ENCODE peak calls at places on chromosomes 1 and 21, in ten cellular contexts. R, U, Y, P, I, H, B, Z, X and T are unnamed samples.

GRCh38 chr1:94535879-94536278 is 5.7 kb downstream of the F3 start:
- DNase-seq in I (no peak), R (no peak), U (no peak), H (no peak), X (no peak), Z (no peak), Y (no peak), B (no peak), P (no peak), T (no peak)

GRCh38 chr1:38004284-38005101 is 821 bp downstream of the FHL3 start:
- DNase-seq in Y (no peak), X (peak), H (no peak), P (peak), U (no peak), Z (peak), R (no peak), B (no peak), I (no peak), T (peak)

GRCh38 chr1:39189592-39190041 is 14.9 kb upstream of the MACF1 start:
- DNase-seq in X (no peak), H (no peak), R (no peak), I (no peak), U (no peak), B (no peak), Y (no peak), P (peak), Z (no peak), T (no peak)

GRCh38 chr1:223704921-223705878 is 7.1 kb upstream of the CAPN2 start:
- DNase-seq in B (no peak), H (no peak), U (no peak), Z (no peak), I (no peak), R (no peak), X (peak), Y (no peak), P (peak), T (peak)

GRCh38 chr1:14848203-14848602 is 249.7 kb downstream of the KAZN start:
- DNase-seq in Y (no peak), H (no peak), I (no peak), U (no peak), Z (no peak), X (no peak), R (no peak), B (no peak), P (no peak), T (no peak)

GRCh38 chr1:158188618-158189017 is 7.9 kb downstream of the CD1D start:
- DNase-seq in Y (no peak), Z (no peak), B (no peak), I (no peak), H (no peak), R (no peak), X (no peak), P (no peak), U (no peak), T (no peak)

GRCh38 chr1:29513357-29513756 is 277.0 kb downstream of the PTPRU start:
- DNase-seq in I (peak), P (peak), Z (peak), R (peak), X (peak), B (no peak), H (peak), U (peak), Y (peak), T (peak)

GRCh38 chr21:36260030-36260787 is 59.8 kb upstream of the MORC3 start:
- DNase-seq in R (no peak), U (no peak), Y (peak), X (peak), P (peak), I (peak), B (no peak), Z (no peak), H (no peak), T (peak)

GRCh38 chr21:38683222-38683621 is 122.5 kb upstream of the ETS2 start:
- DNase-seq in H (no peak), Y (no peak), R (no peak), B (no peak), X (no peak), U (no peak), I (no peak), P (peak), Z (no peak), T (peak)

GRCh38 chr21:45995686-45996179 is 14.2 kb downstream of the COL6A1 start:
- DNase-seq in U (no peak), X (peak), Y (peak), Z (no peak), P (no peak), I (peak), B (peak), R (peak), H (peak), T (peak)

GRCh38 chr1:10368194-10368593 is 30.7 kb upstream of the PGD start:
- DNase-seq in Y (no peak), H (no peak), X (no peak), B (no peak), U (no peak), I (no peak), R (no peak), Z (no peak), P (no peak), T (no peak)

GRCh38 chr21:20459838-20460237 is 538.4 kb upstream of the NCAM2 start:
- DNase-seq in Y (no peak), X (no peak), P (no peak), U (no peak), I (no peak), B (no peak), R (no peak), Z (no peak), H (no peak), T (peak)

GRCh38 chr1:225425211-225425786 is 2.5 kb downstream of the LBR start:
- DNase-seq in R (no peak), Z (no peak), U (no peak), P (peak), Y (no peak), X (peak), H (no peak), I (no peak), B (no peak), T (peak)

GRCh38 chr1:21667348-21668231 is 1.6 kb downstream of the RAP1GAP start:
- DNase-seq in P (no peak), R (no peak), U (no peak), B (no peak), I (no peak), X (no peak), Y (no peak), H (no peak), Z (no peak), T (no peak)

GRCh38 chr1:6220236-6220635 is 14.3 kb downstream of the RNF207 start:
- DNase-seq in P (no peak), X (peak), I (no peak), H (no peak), B (no peak), R (no peak), Y (no peak), U (no peak), Z (no peak), T (peak)

GRCh38 chr1:75615664-75616435 is 4.9 kb upstream of the SLC44A5 start:
- DNase-seq in H (peak), X (no peak), Y (peak), Z (peak), B (peak), I (peak), U (peak), P (peak), R (peak), T (peak)

GRCh38 chr21:26169061-26169610 is 1.4 kb downstream of the APP start:
- DNase-seq in H (peak), Z (peak), R (peak), B (peak), P (peak), U (no peak), Y (peak), X (peak), I (peak), T (peak)

GRCh38 chr21:39658066-39658465 is 45.3 kb downstream of the B3GALT5 start:
- DNase-seq in H (no peak), Y (no peak), X (no peak), I (no peak), P (no peak), R (no peak), U (no peak), B (no peak), Z (no peak), T (no peak)

GRCh38 chr21:42063206-42063577 is 7.9 kb upstream of the UMODL1 start:
- DNase-seq in Y (no peak), P (no peak), Z (no peak), X (no peak), B (no peak), U (no peak), R (no peak), H (no peak), I (peak), T (no peak)

GRCh38 chr1:32329931-32330466 is 6.0 kb downstream of the MARCKSL1 start:
- DNase-seq in I (no peak), Z (no peak), U (no peak), P (no peak), Y (no peak), B (no peak), R (no peak), H (no peak), X (no peak), T (no peak)

GRCh38 chr1:20390589-20391331 is 95.2 kb downstream of the CAMK2N1 start:
- DNase-seq in I (no peak), X (no peak), R (no peak), B (no peak), P (peak), Z (no peak), H (no peak), Y (no peak), U (no peak), T (peak)

GRCh38 chr1:5348732-5349465 is 643.3 kb downstream of the NPHP4 start:
- DNase-seq in U (no peak), B (no peak), I (no peak), Y (no peak), Z (no peak), R (no peak), H (no peak), X (no peak), P (no peak), T (no peak)

GRCh38 chr21:38228115-38228514 is 28.7 kb upstream of the KCNJ15 start:
- DNase-seq in Z (no peak), Y (no peak), X (no peak), H (no peak), R (peak), U (no peak), P (no peak), I (no peak), B (no peak), T (no peak)

GRCh38 chr1:153490272-153491051 is 30.0 kb upstream of the S100A7 start:
- DNase-seq in Y (no peak), I (peak), X (peak), U (no peak), H (peak), R (no peak), Z (no peak), P (peak), B (peak), T (peak)

GRCh38 chr1:172654535-172654934 is 4.4 kb upstream of the FASLG start:
- DNase-seq in P (peak), Z (no peak), R (no peak), B (no peak), I (no peak), Y (no peak), U (no peak), X (no peak), H (no peak), T (peak)

GRCh38 chr1:210568631-210569030 is 239.9 kb downstream of the HHAT start:
- DNase-seq in Y (no peak), B (no peak), R (no peak), I (no peak), H (no peak), U (no peak), P (no peak), X (no peak), Z (no peak), T (no peak)

GRCh38 chr21:39048064-39048463 is 135.2 kb downstream of the PSMG1 start:
- DNase-seq in P (peak), Y (peak), R (peak), I (no peak), U (peak), Z (peak), H (no peak), B (no peak), X (peak), T (peak)

GRCh38 chr1:22418852-22419480 is 32.7 kb upstream of the ZBTB40 start:
- DNase-seq in R (no peak), X (no peak), Z (no peak), U (no peak), Y (no peak), P (peak), H (no peak), I (no peak), B (no peak), T (no peak)

GRCh38 chr1:108201682-108202081 is 1.5 kb upstream of the SLC25A24 start:
- DNase-seq in Y (no peak), I (no peak), U (no peak), Z (no peak), R (no peak), P (no peak), H (no peak), X (no peak), B (no peak), T (no peak)

GRCh38 chr1:108199781-108200626 is at the start of gene SLC25A24:
- DNase-seq in R (peak), I (peak), H (peak), P (peak), Z (peak), Y (peak), B (peak), X (peak), U (peak), T (peak)

GRCh38 chr1:108199231-108199657 is 899 bp downstream of the SLC25A24 start:
- DNase-seq in R (no peak), H (no peak), Z (no peak), X (peak), P (peak), B (no peak), U (no peak), I (no peak), Y (peak), T (peak)

GRCh38 chr1:108200627-108201106 is 524 bp upstream of the SLC25A24 start:
- DNase-seq in I (peak), B (peak), X (peak), H (no peak), R (no peak), U (no peak), P (peak), Z (peak), Y (peak), T (peak)
- TF ChIP-seq CTCF in I (peak), B (no peak), X (peak), H (peak), R (peak), U (no peak), P (peak), Z (no peak), Y (no peak), T (no peak)

DNA sequence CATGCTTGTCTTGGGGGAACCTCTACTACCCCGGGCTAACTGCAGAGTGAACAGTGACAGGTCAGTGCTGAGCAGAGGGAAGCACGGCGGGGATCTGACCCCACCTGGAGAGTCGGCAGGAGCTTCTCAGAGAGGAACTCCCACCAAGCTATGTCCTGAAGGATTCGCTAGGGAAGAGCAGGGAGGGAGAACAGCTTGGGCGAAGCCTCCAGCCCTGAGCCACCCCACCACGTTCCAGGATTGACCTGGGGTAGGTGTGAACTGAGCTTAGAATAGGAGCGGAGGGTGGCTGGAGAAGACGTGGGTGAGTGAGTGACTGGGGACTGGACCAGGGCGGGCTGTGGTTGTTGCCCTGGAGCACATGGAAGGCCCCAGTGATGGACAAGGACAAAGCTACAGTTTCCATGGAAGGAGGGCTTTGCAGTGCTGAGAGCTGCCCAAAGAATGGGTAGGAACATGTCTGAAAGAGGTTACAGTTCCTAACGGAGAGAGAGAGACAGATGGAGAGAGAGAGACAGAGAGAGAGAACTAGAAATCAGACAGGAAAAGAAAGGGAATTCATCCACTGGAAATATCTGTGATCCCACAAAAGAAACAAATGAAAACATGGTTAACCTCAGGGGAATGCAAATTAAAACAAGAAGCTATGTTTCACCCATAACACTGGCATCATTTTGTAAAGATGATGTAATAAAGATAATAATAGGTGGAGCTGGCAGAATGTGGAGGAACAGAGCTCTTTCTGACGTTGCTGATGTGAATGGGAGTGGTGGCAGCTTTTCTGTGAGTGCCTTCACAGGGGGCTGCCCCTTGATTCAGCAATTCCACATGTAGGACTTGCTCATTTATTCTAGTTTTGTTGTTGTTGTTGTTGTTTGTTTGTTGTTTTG is 17.2 kb downstream of the BSND start:
- DNase-seq in X (no peak), R (no peak), B (no peak), I (no peak), U (no peak), P (peak), Z (no peak), Y (no peak), H (no peak), T (no peak)
- TF ChIP-seq CTCF in X (no peak), R (no peak), B (no peak), I (no peak), U (no peak), P (no peak), Z (no peak), Y (no peak), H (no peak), T (no peak)

GRCh38 chr1:116375165-116375883 is 2.3 kb downstream of the ATP1A1 start:
- DNase-seq in R (no peak), B (no peak), P (peak), Z (no peak), I (no peak), U (no peak), H (no peak), X (no peak), Y (no peak), T (peak)

GRCh38 chr1:116373451-116374339 is 651 bp downstream of the ATP1A1 start:
- DNase-seq in B (peak), Y (peak), U (peak), P (peak), I (peak), Z (peak), R (peak), X (peak), H (peak), T (peak)

GRCh38 chr1:116372186-116372585 is 858 bp upstream of the ATP1A1 start:
- DNase-seq in U (no peak), X (no peak), Z (no peak), Y (no peak), P (no peak), R (peak), B (no peak), H (no peak), I (no peak), T (no peak)

GRCh38 chr1:116374340-116375164 is 1.5 kb downstream of the ATP1A1 start:
- DNase-seq in Z (peak), X (no peak), U (no peak), R (peak), H (no peak), B (no peak), P (peak), Y (peak), I (no peak), T (no peak)

DNA sequence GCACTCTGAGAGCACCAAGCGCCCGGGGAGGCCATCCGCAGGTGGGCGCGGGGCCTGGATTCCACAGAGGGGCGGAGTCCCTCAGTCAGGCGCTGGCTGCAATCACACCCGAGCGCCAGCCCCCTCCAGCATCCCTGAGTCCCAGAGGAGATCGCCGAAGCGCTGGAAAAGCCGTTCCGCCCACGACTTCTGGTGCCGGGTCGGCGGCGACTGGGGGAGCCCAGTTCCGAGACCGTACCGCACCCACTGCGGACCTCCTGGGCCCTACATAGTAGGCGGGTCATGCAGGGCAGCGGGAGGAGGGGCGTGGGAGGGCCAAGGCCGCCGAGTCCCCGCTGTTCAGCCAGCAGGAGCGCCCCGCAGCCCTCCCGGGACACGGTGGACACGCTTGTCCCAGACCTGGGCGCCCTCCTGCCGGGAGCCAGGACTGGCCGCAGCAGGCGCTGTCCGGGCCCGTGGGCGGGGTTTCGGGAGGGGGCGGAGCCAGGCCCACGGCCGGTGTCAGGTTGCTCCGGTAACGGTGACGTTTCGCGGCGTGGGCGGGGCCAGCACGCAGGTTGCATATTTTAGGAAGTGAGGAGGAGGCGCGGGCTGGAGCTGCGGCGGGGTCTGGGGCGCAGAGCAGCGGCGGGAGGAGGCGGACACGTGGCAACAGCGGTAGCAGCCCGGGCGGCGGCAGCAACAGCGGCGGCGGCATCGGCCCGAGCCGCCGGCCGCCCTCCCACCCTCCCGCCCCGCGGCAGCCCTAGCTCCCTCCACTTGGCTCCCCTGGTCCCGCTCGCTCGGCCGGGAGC is at the start of gene ATP1A1:
- DNase-seq in Z (peak), U (peak), X (peak), H (peak), R (peak), I (peak), Y (peak), B (peak), P (peak), T (peak)
- TF ChIP-seq CTCF in Z (no peak), U (no peak), X (no peak), H (peak), R (no peak), I (no peak), Y (no peak), B (no peak), P (no peak), T (no peak)

DNA sequence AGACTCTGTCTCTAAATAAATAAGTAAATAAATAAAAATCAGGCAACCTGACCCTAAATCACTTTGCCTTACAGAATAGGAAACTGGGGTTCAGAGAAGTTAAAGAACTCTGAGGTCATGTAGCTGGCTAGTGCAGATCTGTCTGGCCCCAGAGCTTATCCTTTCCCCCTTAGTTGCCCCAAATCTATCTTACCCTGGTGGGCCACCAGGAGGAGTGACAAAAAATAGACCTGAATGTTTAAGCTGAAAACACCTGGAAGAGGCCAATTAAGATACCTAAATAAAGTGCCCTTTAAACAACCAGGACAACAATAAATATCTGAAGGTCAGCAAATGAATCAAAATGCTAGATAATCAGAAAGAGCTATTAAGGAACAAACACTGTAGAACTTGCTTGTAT is 59.7 kb downstream of the TEX35 start:
- DNase-seq in Z (no peak), I (no peak), H (no peak), R (no peak), P (no peak), U (no peak), Y (no peak), X (no peak), B (no peak), T (no peak)
- TF ChIP-seq CTCF in Z (no peak), I (no peak), H (no peak), R (peak), P (no peak), U (peak), Y (no peak), X (no peak), B (no peak), T (no peak)

DNA sequence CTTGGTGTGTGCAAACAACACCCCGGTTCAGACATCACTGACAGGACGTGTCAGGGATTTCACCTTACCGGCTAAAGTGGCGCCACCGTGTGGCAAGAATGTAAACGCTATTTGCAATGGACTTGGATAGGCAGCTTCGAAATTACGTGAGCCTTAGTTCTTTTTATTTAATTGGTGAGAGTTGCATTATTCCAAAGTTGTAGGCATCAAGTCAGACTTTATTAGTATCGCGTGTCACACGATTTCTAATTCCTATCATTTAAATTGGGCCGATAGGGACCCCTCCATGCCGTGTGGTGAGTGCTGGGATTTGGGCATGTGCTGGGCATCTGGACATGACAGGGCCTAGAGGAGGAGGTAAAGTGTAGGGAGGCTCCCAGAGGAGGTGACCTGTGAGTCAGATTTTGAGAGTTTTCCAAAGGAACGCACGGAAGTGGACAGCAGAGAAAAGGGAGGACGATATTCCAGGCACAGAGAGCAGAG is 14.5 kb upstream of the CPT2 start:
- DNase-seq in X (peak), U (peak), B (peak), H (peak), R (peak), Y (peak), Z (peak), I (peak), P (peak), T (peak)
- TF ChIP-seq CTCF in X (peak), U (peak), B (peak), H (peak), R (peak), Y (peak), Z (peak), I (peak), P (peak), T (peak)

GRCh38 chr1:3431266-3431665 is 23.2 kb upstream of the ARHGEF16 start:
- DNase-seq in H (no peak), R (peak), Z (peak), Y (peak), P (no peak), X (no peak), B (peak), U (no peak), I (no peak), T (no peak)
- TF ChIP-seq CTCF in H (peak), R (peak), Z (peak), Y (peak), P (peak), X (peak), B (no peak), U (peak), I (no peak), T (peak)